ENCODE peak calls at places on chromosomes 6 and 20, in nine cellular contexts. One of them, this sample, is unnamed.

GRCh38 chr6:37375376-37375775 is 21.6 kb downstream of the RNF8 start:
- DNase-seq in heart left ventricle: no peak
- DNase-seq in GM06990: no peak
- DNase-seq in tibial artery: no peak
- DNase-seq in brain microvascular endothelial cell: no peak
- DNase-seq in esophagus muscularis mucosa: no peak
- DNase-seq in cardiac fibroblast: no peak
- DNase-seq in AG04450: no peak
- DNase-seq in mammary epithelial cell: peak; percentile 37
- DNase-seq in this sample: no peak

GRCh38 chr6:9977451-9977850 is 437.4 kb downstream of the TFAP2A start:
- DNase-seq in heart left ventricle: no peak
- DNase-seq in GM06990: no peak
- DNase-seq in tibial artery: no peak
- DNase-seq in brain microvascular endothelial cell: no peak
- DNase-seq in esophagus muscularis mucosa: no peak
- DNase-seq in cardiac fibroblast: no peak
- DNase-seq in AG04450: no peak
- DNase-seq in mammary epithelial cell: no peak
- DNase-seq in this sample: peak; percentile 5

GRCh38 chr20:63686492-63687321 is 9.7 kb upstream of the TNFRSF6B start:
- DNase-seq in heart left ventricle: peak; percentile 92
- DNase-seq in GM06990: no peak
- DNase-seq in tibial artery: peak; percentile 84
- DNase-seq in brain microvascular endothelial cell: peak; percentile 81
- DNase-seq in esophagus muscularis mucosa: peak; percentile 95
- DNase-seq in cardiac fibroblast: peak; percentile 92
- DNase-seq in AG04450: peak; percentile 8
- DNase-seq in mammary epithelial cell: no peak
- DNase-seq in this sample: peak; percentile 45

GRCh38 chr6:69917834-69918233 is 51.5 kb downstream of the COL19A1 start:
- DNase-seq in heart left ventricle: no peak
- DNase-seq in GM06990: no peak
- DNase-seq in tibial artery: no peak
- DNase-seq in brain microvascular endothelial cell: peak; percentile 88
- DNase-seq in esophagus muscularis mucosa: no peak
- DNase-seq in cardiac fibroblast: peak; percentile 17
- DNase-seq in AG04450: no peak
- DNase-seq in mammary epithelial cell: peak; percentile 94
- DNase-seq in this sample: peak; percentile 64

GRCh38 chr6:15260099-15260821 is 14.4 kb downstream of the JARID2 start:
- DNase-seq in heart left ventricle: no peak
- DNase-seq in GM06990: no peak
- DNase-seq in tibial artery: no peak
- DNase-seq in brain microvascular endothelial cell: no peak
- DNase-seq in esophagus muscularis mucosa: no peak
- DNase-seq in cardiac fibroblast: peak; percentile 58
- DNase-seq in AG04450: no peak
- DNase-seq in mammary epithelial cell: no peak
- DNase-seq in this sample: no peak

GRCh38 chr6:153879826-153880225 is 159.2 kb upstream of the OPRM1 start:
- DNase-seq in heart left ventricle: no peak
- DNase-seq in GM06990: no peak
- DNase-seq in tibial artery: no peak
- DNase-seq in brain microvascular endothelial cell: no peak
- DNase-seq in esophagus muscularis mucosa: no peak
- DNase-seq in cardiac fibroblast: no peak
- DNase-seq in AG04450: no peak
- DNase-seq in mammary epithelial cell: no peak
- DNase-seq in this sample: no peak

GRCh38 chr6:40293109-40293823 is 293.9 kb downstream of the LRFN2 start:
- DNase-seq in heart left ventricle: no peak
- DNase-seq in GM06990: no peak
- DNase-seq in tibial artery: no peak
- DNase-seq in brain microvascular endothelial cell: no peak
- DNase-seq in esophagus muscularis mucosa: no peak
- DNase-seq in cardiac fibroblast: no peak
- DNase-seq in AG04450: no peak
- DNase-seq in mammary epithelial cell: no peak
- DNase-seq in this sample: no peak

GRCh38 chr6:74969591-74970267 is 236.1 kb downstream of the COL12A1 start:
- DNase-seq in heart left ventricle: no peak
- DNase-seq in GM06990: no peak
- DNase-seq in tibial artery: no peak
- DNase-seq in brain microvascular endothelial cell: peak; percentile 17
- DNase-seq in esophagus muscularis mucosa: no peak
- DNase-seq in cardiac fibroblast: no peak
- DNase-seq in AG04450: no peak
- DNase-seq in mammary epithelial cell: no peak
- DNase-seq in this sample: no peak

GRCh38 chr20:63652192-63652980 is 838 bp downstream of the STMN3 start:
- DNase-seq in heart left ventricle: no peak
- DNase-seq in GM06990: no peak
- DNase-seq in tibial artery: no peak
- DNase-seq in brain microvascular endothelial cell: no peak
- DNase-seq in esophagus muscularis mucosa: no peak
- DNase-seq in cardiac fibroblast: peak; percentile 53
- DNase-seq in AG04450: no peak
- DNase-seq in mammary epithelial cell: no peak
- DNase-seq in this sample: no peak

GRCh38 chr6:107064579-107065065 is 36.6 kb downstream of the MTRES1 start:
- DNase-seq in heart left ventricle: no peak
- DNase-seq in GM06990: no peak
- DNase-seq in tibial artery: no peak
- DNase-seq in brain microvascular endothelial cell: peak; percentile 81
- DNase-seq in esophagus muscularis mucosa: no peak
- DNase-seq in cardiac fibroblast: peak; percentile 87
- DNase-seq in AG04450: peak; percentile 37
- DNase-seq in mammary epithelial cell: peak; percentile 62
- DNase-seq in this sample: peak; percentile 65

GRCh38 chr6:140078552-140079126 is 704.2 kb upstream of the CITED2 start:
- DNase-seq in heart left ventricle: no peak
- DNase-seq in GM06990: no peak
- DNase-seq in tibial artery: no peak
- DNase-seq in brain microvascular endothelial cell: peak; percentile 79
- DNase-seq in esophagus muscularis mucosa: no peak
- DNase-seq in cardiac fibroblast: peak; percentile 96
- DNase-seq in AG04450: peak; percentile 66
- DNase-seq in mammary epithelial cell: no peak
- DNase-seq in this sample: peak; percentile 28

GRCh38 chr6:170226647-170227046 is 64.2 kb downstream of the DLL1 start:
- DNase-seq in heart left ventricle: peak; percentile 21
- DNase-seq in GM06990: no peak
- DNase-seq in tibial artery: peak; percentile 34
- DNase-seq in brain microvascular endothelial cell: no peak
- DNase-seq in esophagus muscularis mucosa: no peak
- DNase-seq in cardiac fibroblast: no peak
- DNase-seq in AG04450: no peak
- DNase-seq in mammary epithelial cell: no peak
- DNase-seq in this sample: no peak

GRCh38 chr6:138431276-138432062 is 27.4 kb downstream of the HEBP2 start:
- DNase-seq in heart left ventricle: no peak
- DNase-seq in GM06990: no peak
- DNase-seq in tibial artery: no peak
- DNase-seq in brain microvascular endothelial cell: no peak
- DNase-seq in esophagus muscularis mucosa: no peak
- DNase-seq in cardiac fibroblast: no peak
- DNase-seq in AG04450: no peak
- DNase-seq in mammary epithelial cell: no peak
- DNase-seq in this sample: no peak

GRCh38 chr20:56373942-56374341 is 15.2 kb downstream of the FAM210B start:
- DNase-seq in heart left ventricle: no peak
- DNase-seq in GM06990: no peak
- DNase-seq in tibial artery: no peak
- DNase-seq in brain microvascular endothelial cell: peak; percentile 91
- DNase-seq in esophagus muscularis mucosa: no peak
- DNase-seq in cardiac fibroblast: peak; percentile 96
- DNase-seq in AG04450: peak; percentile 90
- DNase-seq in mammary epithelial cell: peak; percentile 94
- DNase-seq in this sample: peak; percentile 73

GRCh38 chr20:3678893-3679720 is 2.7 kb downstream of the ADAM33 start:
- DNase-seq in heart left ventricle: no peak
- DNase-seq in GM06990: no peak
- DNase-seq in tibial artery: no peak
- DNase-seq in brain microvascular endothelial cell: no peak
- DNase-seq in esophagus muscularis mucosa: no peak
- DNase-seq in cardiac fibroblast: no peak
- DNase-seq in AG04450: no peak
- DNase-seq in mammary epithelial cell: no peak
- DNase-seq in this sample: no peak

DNA sequence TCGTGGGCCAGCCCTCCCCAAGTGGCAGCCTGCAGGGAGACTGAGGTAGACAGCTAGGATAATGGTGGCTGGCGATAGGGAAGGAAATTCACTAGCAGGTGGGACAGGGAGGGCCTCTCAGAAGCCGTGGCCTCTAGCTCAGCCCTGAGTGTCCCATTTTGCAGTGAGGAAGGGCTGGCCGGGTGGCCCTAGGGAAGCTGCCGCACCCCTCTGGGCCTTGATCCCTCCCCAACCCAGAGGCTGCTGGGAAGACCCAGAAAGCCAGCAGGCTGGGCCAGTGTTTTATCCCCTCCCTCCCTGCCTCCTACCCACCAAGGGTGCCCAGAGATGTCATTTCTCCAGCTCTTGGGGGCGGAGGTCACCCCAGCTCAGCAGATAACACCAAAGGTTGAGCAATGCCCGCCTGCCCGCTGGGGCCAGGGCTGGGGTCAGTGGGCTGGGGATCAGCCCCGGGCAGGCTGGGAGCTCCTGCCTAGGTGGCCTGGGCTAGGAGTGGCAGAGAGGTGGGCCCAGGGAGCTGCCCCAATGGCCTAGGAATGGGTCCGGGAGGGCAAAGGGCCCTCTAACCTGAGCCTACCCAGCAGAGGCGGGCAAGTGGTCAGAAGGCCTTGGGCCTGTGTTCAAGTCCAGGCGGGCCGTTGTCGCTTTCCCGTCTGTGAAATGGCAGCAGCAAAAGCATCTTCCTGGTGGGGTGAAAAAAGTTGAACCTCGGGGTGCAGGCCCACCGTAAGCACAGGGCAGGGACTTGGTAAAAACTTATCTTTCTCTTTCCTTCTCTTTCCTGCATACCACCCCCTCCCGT is 1.6 kb upstream of the CEBPB start:
- DNase-seq in heart left ventricle: no peak
- DNase-seq in GM06990: no peak
- DNase-seq in tibial artery: no peak
- DNase-seq in brain microvascular endothelial cell: no peak
- DNase-seq in esophagus muscularis mucosa: no peak
- DNase-seq in cardiac fibroblast: no peak
- DNase-seq in AG04450: no peak
- DNase-seq in mammary epithelial cell: no peak
- DNase-seq in this sample: no peak
- TF ChIP-seq CTCF in heart left ventricle: no peak
- TF ChIP-seq CTCF in GM06990: no peak
- TF ChIP-seq CTCF in tibial artery: no peak
- TF ChIP-seq CTCF in brain microvascular endothelial cell: no peak
- TF ChIP-seq CTCF in esophagus muscularis mucosa: no peak
- TF ChIP-seq CTCF in cardiac fibroblast: no peak
- TF ChIP-seq CTCF in AG04450: no peak
- TF ChIP-seq CTCF in mammary epithelial cell: no peak
- TF ChIP-seq CTCF in this sample: no peak

DNA sequence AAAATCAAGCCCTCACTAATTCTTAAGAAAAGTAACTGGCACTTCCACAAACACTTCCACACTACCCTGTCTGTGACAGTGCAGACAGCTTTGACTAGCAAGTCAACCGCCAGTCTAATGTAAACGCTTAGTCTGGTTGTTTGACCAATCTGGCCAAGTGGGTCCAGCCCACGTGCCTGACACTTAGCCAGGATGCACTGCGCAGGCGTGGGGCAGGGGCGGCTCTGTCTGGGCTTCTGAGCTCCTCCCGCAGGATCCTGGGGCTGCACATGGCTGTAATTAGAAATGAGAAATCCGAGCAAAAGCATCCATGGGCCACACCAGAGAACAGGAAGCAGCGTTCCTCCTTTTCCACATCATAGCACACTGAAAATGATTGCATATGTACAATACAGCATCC is 424.1 kb downstream of the FOXA2 start:
- DNase-seq in heart left ventricle: no peak
- DNase-seq in GM06990: no peak
- DNase-seq in tibial artery: no peak
- DNase-seq in brain microvascular endothelial cell: no peak
- DNase-seq in esophagus muscularis mucosa: no peak
- DNase-seq in cardiac fibroblast: no peak
- DNase-seq in AG04450: no peak
- DNase-seq in mammary epithelial cell: no peak
- DNase-seq in this sample: no peak
- H3K4me3 ChIP-seq in heart left ventricle: no peak overlapping the region
- H3K4me3 ChIP-seq in GM06990: no peak overlapping the region
- H3K4me3 ChIP-seq in tibial artery: no peak overlapping the region
- H3K4me3 ChIP-seq in brain microvascular endothelial cell: no peak overlapping the region
- H3K4me3 ChIP-seq in esophagus muscularis mucosa: no peak overlapping the region
- H3K4me3 ChIP-seq in cardiac fibroblast: no peak overlapping the region
- H3K4me3 ChIP-seq in AG04450: no peak overlapping the region
- H3K4me3 ChIP-seq in mammary epithelial cell: no peak overlapping the region
- H3K4me3 ChIP-seq in this sample: no peak overlapping the region

DNA sequence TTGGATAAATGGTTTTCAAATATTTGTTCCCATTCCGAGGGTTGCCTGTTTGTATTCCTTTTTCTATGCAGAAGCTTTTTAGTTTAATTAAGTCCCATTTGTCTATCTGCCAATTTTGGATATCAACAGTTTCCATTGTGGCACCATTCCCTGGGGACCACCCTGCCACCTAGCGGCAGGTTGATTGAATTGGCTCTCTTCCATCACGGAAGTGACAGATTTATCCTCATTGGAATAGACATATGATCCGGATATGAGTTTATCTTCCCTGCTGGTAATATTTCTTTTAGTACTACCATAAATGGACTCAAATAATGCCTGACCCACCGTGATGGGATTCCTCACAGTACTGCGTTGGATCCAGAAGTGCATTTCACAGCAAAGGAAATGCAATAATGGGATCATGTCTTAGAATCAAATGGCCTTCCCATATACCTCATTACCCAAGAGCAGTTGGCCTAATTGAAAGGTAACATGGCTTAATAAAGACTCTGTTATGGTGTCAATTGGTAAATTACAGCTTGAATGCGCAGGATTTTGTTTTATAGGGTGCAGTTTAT is 327.0 kb downstream of the BMP2 start:
- DNase-seq in heart left ventricle: no peak
- DNase-seq in GM06990: no peak
- DNase-seq in tibial artery: no peak
- DNase-seq in brain microvascular endothelial cell: peak; percentile 5
- DNase-seq in esophagus muscularis mucosa: no peak
- DNase-seq in cardiac fibroblast: peak; percentile 3
- DNase-seq in AG04450: no peak
- DNase-seq in mammary epithelial cell: peak; percentile 62
- DNase-seq in this sample: no peak
- TF ChIP-seq CTCF in heart left ventricle: peak; percentile 42
- TF ChIP-seq CTCF in GM06990: peak; percentile 72
- TF ChIP-seq CTCF in tibial artery: no peak
- TF ChIP-seq CTCF in brain microvascular endothelial cell: peak; percentile 74
- TF ChIP-seq CTCF in esophagus muscularis mucosa: no peak
- TF ChIP-seq CTCF in cardiac fibroblast: peak; percentile 51
- TF ChIP-seq CTCF in AG04450: peak; percentile 30
- TF ChIP-seq CTCF in mammary epithelial cell: peak; percentile 77
- TF ChIP-seq CTCF in this sample: peak; percentile 81

DNA sequence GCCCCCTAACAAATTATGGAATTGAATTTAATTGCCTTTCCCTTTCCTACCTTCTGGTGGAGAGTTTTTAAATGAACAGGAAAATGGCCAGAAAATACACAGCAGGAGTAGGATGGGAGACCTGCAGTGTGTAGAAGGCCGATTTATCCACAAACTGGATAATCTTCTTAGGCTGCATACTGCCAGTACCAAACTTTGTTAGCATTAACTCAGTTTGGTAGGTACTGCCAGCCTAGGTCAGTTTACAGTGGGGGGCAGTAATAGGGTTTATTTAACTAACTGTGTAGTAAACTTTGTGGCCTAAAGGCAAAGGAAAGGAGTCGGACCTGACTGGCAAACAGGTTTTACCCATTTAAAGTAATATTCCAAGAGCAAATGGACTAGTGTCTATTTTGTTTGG is 4.6 kb downstream of the NCOA3 start:
- DNase-seq in heart left ventricle: no peak
- DNase-seq in GM06990: no peak
- DNase-seq in tibial artery: no peak
- DNase-seq in brain microvascular endothelial cell: no peak
- DNase-seq in esophagus muscularis mucosa: no peak
- DNase-seq in cardiac fibroblast: no peak
- DNase-seq in AG04450: no peak
- DNase-seq in mammary epithelial cell: no peak
- DNase-seq in this sample: no peak
- H3K4me3 ChIP-seq in heart left ventricle: no peak overlapping the region
- H3K4me3 ChIP-seq in GM06990: peak overlapping the region; percentile 28
- H3K4me3 ChIP-seq in tibial artery: no peak overlapping the region
- H3K4me3 ChIP-seq in brain microvascular endothelial cell: no peak overlapping the region
- H3K4me3 ChIP-seq in esophagus muscularis mucosa: no peak overlapping the region
- H3K4me3 ChIP-seq in cardiac fibroblast: no peak overlapping the region
- H3K4me3 ChIP-seq in AG04450: no peak overlapping the region
- H3K4me3 ChIP-seq in mammary epithelial cell: no peak overlapping the region
- H3K4me3 ChIP-seq in this sample: no peak overlapping the region